ENCODE peak calls at places on chromosomes 2 and 18, in five cellular contexts. M, S, K, U and G are unnamed samples.

GRCh38 chr2:7430869-7431641 is 513.8 kb downstream of the RNF144A start:
- DNase-seq in M (no peak), S (peak), K (peak), U (peak), G (peak)

GRCh38 chr2:187985923-187986322 is 305.8 kb upstream of the GULP1 start:
- DNase-seq in M (no peak), S (no peak), K (no peak), U (peak), G (no peak)

GRCh38 chr2:80378-80777 is 34.1 kb upstream of the FAM110C start:
- DNase-seq in M (no peak), S (no peak), K (peak), U (peak), G (no peak)

GRCh38 chr2:70977605-70978205 is 725 bp upstream of the ANKRD53 start:
- DNase-seq in M (no peak), S (no peak), K (no peak), U (peak), G (no peak)

GRCh38 chr2:96118698-96119388 is 2.5 kb upstream of the ADRA2B start:
- DNase-seq in M (no peak), S (no peak), K (no peak), U (no peak), G (no peak)

GRCh38 chr2:7539077-7539476 is 621.9 kb downstream of the RNF144A start:
- DNase-seq in M (no peak), S (no peak), K (no peak), U (no peak), G (no peak)

GRCh38 chr2:27086722-27087446 is at the start of gene KHK:
- DNase-seq in M (peak), S (no peak), K (no peak), U (peak), G (peak)

GRCh38 chr18:7945882-7946281 is 378.8 kb downstream of the PTPRM start:
- DNase-seq in M (no peak), S (no peak), K (no peak), U (no peak), G (no peak)

GRCh38 chr2:225002039-225002655 is 40.1 kb downstream of the DOCK10 start:
- DNase-seq in M (peak), S (peak), K (peak), U (peak), G (peak)

GRCh38 chr18:8702668-8703067 is 2.7 kb upstream of the MTCL1 start:
- DNase-seq in M (no peak), S (no peak), K (no peak), U (no peak), G (no peak)

GRCh38 chr2:29698216-29698615 is 223.2 kb downstream of the ALK start:
- DNase-seq in M (no peak), S (no peak), K (peak), U (no peak), G (no peak)

GRCh38 chr2:149125031-149125725 is 86.7 kb downstream of the LYPD6B start:
- DNase-seq in M (peak), S (no peak), K (no peak), U (peak), G (no peak)

GRCh38 chr2:233153146-233153798 is 93.1 kb downstream of the INPP5D start:
- DNase-seq in M (no peak), S (no peak), K (no peak), U (no peak), G (no peak)